ENCODE peak calls at places on chromosomes 11 and 22, in nine cellular contexts. One of them, this sample, is unnamed.

GRCh38 chr11:19398772-19399542 is 158.2 kb upstream of the E2F8 start:
- DNase-seq in ovary: peak
- DNase-seq in A549: no peak
- DNase-seq in sigmoid colon: peak
- DNase-seq in transverse colon: peak
- DNase-seq in SK-N-SH: no peak
- DNase-seq in stomach: peak
- DNase-seq in tibial nerve: peak
- DNase-seq in esophagus muscularis mucosa: no peak
- DNase-seq in this sample: no peak

GRCh38 chr11:61827573-61828378 is at the start of gene FADS2:
- DNase-seq in ovary: peak
- DNase-seq in A549: peak
- DNase-seq in sigmoid colon: peak
- DNase-seq in transverse colon: peak
- DNase-seq in SK-N-SH: peak
- DNase-seq in stomach: peak
- DNase-seq in tibial nerve: peak
- DNase-seq in esophagus muscularis mucosa: peak
- DNase-seq in this sample: peak

GRCh38 chr11:110091995-110092576 is 1.1 kb upstream of the ZC3H12C start:
- DNase-seq in ovary: peak
- DNase-seq in A549: no peak
- DNase-seq in sigmoid colon: no peak
- DNase-seq in transverse colon: no peak
- DNase-seq in SK-N-SH: no peak
- DNase-seq in stomach: no peak
- DNase-seq in tibial nerve: no peak
- DNase-seq in esophagus muscularis mucosa: no peak
- DNase-seq in this sample: no peak

GRCh38 chr11:126328938-126329643 is 25.2 kb downstream of the DCPS start:
- DNase-seq in ovary: no peak
- DNase-seq in A549: no peak
- DNase-seq in sigmoid colon: no peak
- DNase-seq in transverse colon: no peak
- DNase-seq in SK-N-SH: no peak
- DNase-seq in stomach: no peak
- DNase-seq in tibial nerve: no peak
- DNase-seq in esophagus muscularis mucosa: no peak
- DNase-seq in this sample: no peak

GRCh38 chr11:123434262-123434661 is 4.2 kb downstream of the GRAMD1B start:
- DNase-seq in ovary: no peak
- DNase-seq in A549: peak
- DNase-seq in sigmoid colon: no peak
- DNase-seq in transverse colon: peak
- DNase-seq in SK-N-SH: peak
- DNase-seq in stomach: no peak
- DNase-seq in tibial nerve: no peak
- DNase-seq in esophagus muscularis mucosa: no peak
- DNase-seq in this sample: peak

GRCh38 chr11:223026-223789 is 12.9 kb downstream of the SIRT3 start:
- DNase-seq in ovary: no peak
- DNase-seq in A549: no peak
- DNase-seq in sigmoid colon: peak
- DNase-seq in transverse colon: no peak
- DNase-seq in SK-N-SH: no peak
- DNase-seq in stomach: no peak
- DNase-seq in tibial nerve: no peak
- DNase-seq in esophagus muscularis mucosa: no peak
- DNase-seq in this sample: peak

GRCh38 chr11:110892741-110893285 is 180.6 kb upstream of the ARHGAP20 start:
- DNase-seq in ovary: no peak
- DNase-seq in A549: no peak
- DNase-seq in sigmoid colon: no peak
- DNase-seq in transverse colon: no peak
- DNase-seq in SK-N-SH: no peak
- DNase-seq in stomach: peak
- DNase-seq in tibial nerve: no peak
- DNase-seq in esophagus muscularis mucosa: no peak
- DNase-seq in this sample: no peak

GRCh38 chr22:49289822-49290221 is 537.9 kb downstream of the BRD1 start:
- DNase-seq in ovary: no peak
- DNase-seq in A549: no peak
- DNase-seq in sigmoid colon: no peak
- DNase-seq in transverse colon: no peak
- DNase-seq in SK-N-SH: no peak
- DNase-seq in stomach: no peak
- DNase-seq in tibial nerve: no peak
- DNase-seq in esophagus muscularis mucosa: no peak
- DNase-seq in this sample: peak

GRCh38 chr22:47356433-47357011 is 594.1 kb downstream of the TBC1D22A start:
- DNase-seq in ovary: no peak
- DNase-seq in A549: no peak
- DNase-seq in sigmoid colon: no peak
- DNase-seq in transverse colon: no peak
- DNase-seq in SK-N-SH: no peak
- DNase-seq in stomach: peak
- DNase-seq in tibial nerve: no peak
- DNase-seq in esophagus muscularis mucosa: no peak
- DNase-seq in this sample: peak

GRCh38 chr11:40281055-40281580 is 1178.3 kb downstream of the LRRC4C start:
- DNase-seq in ovary: no peak
- DNase-seq in A549: no peak
- DNase-seq in sigmoid colon: no peak
- DNase-seq in transverse colon: no peak
- DNase-seq in SK-N-SH: no peak
- DNase-seq in stomach: no peak
- DNase-seq in tibial nerve: no peak
- DNase-seq in esophagus muscularis mucosa: no peak
- DNase-seq in this sample: no peak

GRCh38 chr22:30565341-30565740 is 9.1 kb downstream of the GAL3ST1 start:
- DNase-seq in ovary: no peak
- DNase-seq in A549: no peak
- DNase-seq in sigmoid colon: no peak
- DNase-seq in transverse colon: no peak
- DNase-seq in SK-N-SH: no peak
- DNase-seq in stomach: no peak
- DNase-seq in tibial nerve: no peak
- DNase-seq in esophagus muscularis mucosa: no peak
- DNase-seq in this sample: no peak

GRCh38 chr11:1041936-1042608 is 5.6 kb upstream of the MUC6 start:
- DNase-seq in ovary: no peak
- DNase-seq in A549: peak
- DNase-seq in sigmoid colon: peak
- DNase-seq in transverse colon: peak
- DNase-seq in SK-N-SH: peak
- DNase-seq in stomach: peak
- DNase-seq in tibial nerve: no peak
- DNase-seq in esophagus muscularis mucosa: no peak
- DNase-seq in this sample: peak

GRCh38 chr22:26589845-26590524 is at the start of gene TPST2:
- DNase-seq in ovary: peak
- DNase-seq in A549: peak
- DNase-seq in sigmoid colon: peak
- DNase-seq in transverse colon: peak
- DNase-seq in SK-N-SH: peak
- DNase-seq in stomach: peak
- DNase-seq in tibial nerve: peak
- DNase-seq in esophagus muscularis mucosa: peak
- DNase-seq in this sample: peak

GRCh38 chr11:117089685-117090084 is 8.5 kb downstream of the SIK3 start:
- DNase-seq in ovary: no peak
- DNase-seq in A549: no peak
- DNase-seq in sigmoid colon: no peak
- DNase-seq in transverse colon: no peak
- DNase-seq in SK-N-SH: no peak
- DNase-seq in stomach: no peak
- DNase-seq in tibial nerve: no peak
- DNase-seq in esophagus muscularis mucosa: no peak
- DNase-seq in this sample: no peak

GRCh38 chr22:21044931-21045584 is 688 bp upstream of the LRRC74B start:
- DNase-seq in ovary: no peak
- DNase-seq in A549: no peak
- DNase-seq in sigmoid colon: no peak
- DNase-seq in transverse colon: no peak
- DNase-seq in SK-N-SH: peak
- DNase-seq in stomach: no peak
- DNase-seq in tibial nerve: no peak
- DNase-seq in esophagus muscularis mucosa: no peak
- DNase-seq in this sample: no peak

DNA sequence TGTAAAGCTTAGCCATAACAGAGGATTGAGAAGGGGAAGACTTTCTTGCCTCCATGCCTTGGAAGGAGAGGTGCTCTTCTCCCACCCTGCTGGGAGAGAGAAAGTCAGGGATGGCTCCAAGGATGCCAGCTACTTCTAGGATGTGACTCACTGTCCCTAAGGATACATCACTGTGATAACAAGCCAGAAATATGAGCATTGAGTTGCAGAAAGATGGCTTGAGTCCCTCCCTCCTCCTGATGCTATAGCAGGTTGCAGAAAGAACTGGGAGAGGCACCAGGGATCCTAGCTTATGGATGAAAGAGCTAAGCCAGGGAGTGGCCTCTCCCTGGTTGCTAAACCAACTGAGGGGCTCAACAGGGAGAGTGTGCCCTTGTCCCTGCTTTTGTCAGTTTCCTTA is 27.8 kb upstream of the FJX1 start:
- DNase-seq in ovary: no peak
- DNase-seq in A549: no peak
- DNase-seq in sigmoid colon: no peak
- DNase-seq in transverse colon: no peak
- DNase-seq in SK-N-SH: no peak
- DNase-seq in stomach: no peak
- DNase-seq in tibial nerve: no peak
- DNase-seq in esophagus muscularis mucosa: no peak
- DNase-seq in this sample: no peak
- TF ChIP-seq CTCF in ovary: no peak
- TF ChIP-seq CTCF in A549: no peak
- TF ChIP-seq CTCF in sigmoid colon: no peak
- TF ChIP-seq CTCF in transverse colon: no peak
- TF ChIP-seq CTCF in SK-N-SH: no peak
- TF ChIP-seq CTCF in stomach: no peak
- TF ChIP-seq CTCF in tibial nerve: no peak
- TF ChIP-seq CTCF in esophagus muscularis mucosa: no peak
- TF ChIP-seq CTCF in this sample: no peak

GRCh38 chr11:45657496-45658260 is 7.7 kb downstream of the CHST1 start:
- DNase-seq in ovary: no peak
- DNase-seq in A549: no peak
- DNase-seq in sigmoid colon: peak
- DNase-seq in transverse colon: no peak
- DNase-seq in SK-N-SH: no peak
- DNase-seq in stomach: no peak
- DNase-seq in tibial nerve: no peak
- DNase-seq in esophagus muscularis mucosa: no peak
- DNase-seq in this sample: peak

GRCh38 chr11:45660717-45661416 is 4.6 kb downstream of the CHST1 start:
- DNase-seq in ovary: no peak
- DNase-seq in A549: no peak
- DNase-seq in sigmoid colon: peak
- DNase-seq in transverse colon: no peak
- DNase-seq in SK-N-SH: no peak
- DNase-seq in stomach: no peak
- DNase-seq in tibial nerve: no peak
- DNase-seq in esophagus muscularis mucosa: no peak
- DNase-seq in this sample: no peak

GRCh38 chr11:45659818-45660160 is 5.6 kb downstream of the CHST1 start:
- DNase-seq in ovary: no peak
- DNase-seq in A549: no peak
- DNase-seq in sigmoid colon: peak
- DNase-seq in transverse colon: no peak
- DNase-seq in SK-N-SH: peak
- DNase-seq in stomach: no peak
- DNase-seq in tibial nerve: no peak
- DNase-seq in esophagus muscularis mucosa: no peak
- DNase-seq in this sample: no peak

GRCh38 chr11:45659031-45659817 is 6.2 kb downstream of the CHST1 start:
- DNase-seq in ovary: no peak
- DNase-seq in A549: no peak
- DNase-seq in sigmoid colon: peak
- DNase-seq in transverse colon: no peak
- DNase-seq in SK-N-SH: no peak
- DNase-seq in stomach: no peak
- DNase-seq in tibial nerve: no peak
- DNase-seq in esophagus muscularis mucosa: no peak
- DNase-seq in this sample: no peak

GRCh38 chr11:45658292-45658991 is 7.0 kb downstream of the CHST1 start:
- DNase-seq in ovary: peak
- DNase-seq in A549: no peak
- DNase-seq in sigmoid colon: peak
- DNase-seq in transverse colon: peak
- DNase-seq in SK-N-SH: no peak
- DNase-seq in stomach: peak
- DNase-seq in tibial nerve: no peak
- DNase-seq in esophagus muscularis mucosa: no peak
- DNase-seq in this sample: no peak
- TF ChIP-seq EP300 in ovary: no peak
- TF ChIP-seq EP300 in A549: no peak
- TF ChIP-seq EP300 in sigmoid colon: no peak
- TF ChIP-seq EP300 in transverse colon: no peak
- TF ChIP-seq EP300 in SK-N-SH: no peak
- TF ChIP-seq EP300 in stomach: no peak
- TF ChIP-seq EP300 in tibial nerve: no peak
- TF ChIP-seq EP300 in esophagus muscularis mucosa: no peak
- TF ChIP-seq EP300 in this sample: no peak

GRCh38 chr11:8826901-8827560 is 84.0 kb upstream of the AKIP1 start:
- DNase-seq in ovary: peak
- DNase-seq in A549: no peak
- DNase-seq in sigmoid colon: peak
- DNase-seq in transverse colon: no peak
- DNase-seq in SK-N-SH: no peak
- DNase-seq in stomach: no peak
- DNase-seq in tibial nerve: no peak
- DNase-seq in esophagus muscularis mucosa: no peak
- DNase-seq in this sample: no peak
- H3K4me3 ChIP-seq in ovary: no peak
- H3K4me3 ChIP-seq in A549: no peak
- H3K4me3 ChIP-seq in sigmoid colon: no peak
- H3K4me3 ChIP-seq in transverse colon: no peak
- H3K4me3 ChIP-seq in SK-N-SH: no peak
- H3K4me3 ChIP-seq in stomach: no peak
- H3K4me3 ChIP-seq in tibial nerve: no peak
- H3K4me3 ChIP-seq in esophagus muscularis mucosa: no peak
- H3K4me3 ChIP-seq in this sample: no peak

DNA sequence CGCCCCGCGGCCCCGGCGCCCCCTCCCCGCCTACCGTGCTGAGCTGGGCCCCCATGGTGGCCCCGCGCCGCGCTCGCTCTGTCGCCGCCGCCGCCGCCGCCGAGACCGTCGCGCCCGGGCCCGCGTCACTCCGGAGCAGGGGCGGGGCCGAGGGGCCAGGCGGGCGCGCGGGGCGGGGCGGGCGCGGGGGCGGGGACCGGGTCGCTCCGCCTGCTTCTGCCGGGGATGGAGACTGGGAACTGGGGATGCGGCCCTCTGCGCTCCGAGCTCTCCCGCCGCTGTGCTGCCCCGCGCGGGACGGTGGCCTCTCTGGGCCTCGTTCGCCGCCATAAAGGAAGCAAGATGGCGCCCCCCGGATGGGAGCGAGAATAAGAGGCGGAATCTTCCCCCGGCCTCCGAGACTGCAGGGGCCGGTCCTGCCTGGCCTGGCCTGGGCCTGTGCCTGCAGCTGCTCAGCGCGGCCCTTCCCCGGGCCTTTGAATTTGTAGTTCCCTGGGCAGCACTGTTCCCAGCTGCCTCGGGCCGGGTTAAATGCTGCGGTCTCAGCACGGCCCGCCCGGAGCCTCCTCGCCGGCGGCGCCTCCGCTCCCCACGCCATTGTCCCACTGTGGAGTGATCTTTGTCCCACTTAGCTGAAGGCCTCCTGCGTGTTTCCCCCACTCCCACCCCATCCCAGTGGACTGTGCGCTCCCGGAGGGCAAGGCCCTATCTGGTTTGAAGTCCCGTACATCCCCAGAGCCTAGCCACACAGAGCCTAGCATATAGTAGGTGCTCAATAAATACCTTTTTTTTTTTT is at the start of gene CYB5R3:
- DNase-seq in ovary: peak
- DNase-seq in A549: peak
- DNase-seq in sigmoid colon: peak
- DNase-seq in transverse colon: peak
- DNase-seq in SK-N-SH: peak
- DNase-seq in stomach: peak
- DNase-seq in tibial nerve: peak
- DNase-seq in esophagus muscularis mucosa: peak
- DNase-seq in this sample: no peak
- TF ChIP-seq CTCF in ovary: no peak
- TF ChIP-seq CTCF in A549: no peak
- TF ChIP-seq CTCF in sigmoid colon: no peak
- TF ChIP-seq CTCF in transverse colon: no peak
- TF ChIP-seq CTCF in SK-N-SH: no peak
- TF ChIP-seq CTCF in stomach: no peak
- TF ChIP-seq CTCF in tibial nerve: peak
- TF ChIP-seq CTCF in esophagus muscularis mucosa: peak
- TF ChIP-seq CTCF in this sample: no peak